ENCODE peak calls at places on chromosomes 1 and 21, in nine cellular contexts. A is activated CD8-positive, alpha-beta memory T cell treated with anti-CD3 and anti-CD28 coated beads, Interleukin-2, amount 50 U/mL, for 4 hours; W is M059J; R is COR-L47; K is mesenteric fat pad; H is WTC11; I is MCF 10A; F is CD8-positive, alpha-beta memory T cell; S is CD4-positive, alpha-beta memory T cell. U is an unnamed sample.

GRCh38 chr1:60173006-60173405 is 99.4 kb upstream of the C1orf87 start:
- DNase-seq in S (no peak), K (no peak), I (no peak), W (no peak), H (no peak), R (peak), A (no peak), F (no peak), U (no peak)

GRCh38 chr21:26099610-26100219 is 70.9 kb downstream of the APP start:
- DNase-seq in R (peak), I (peak), H (no peak), A (no peak), W (no peak), F (no peak), K (no peak), S (no peak), U (no peak)

GRCh38 chr1:165573787-165574186 is 30.0 kb downstream of the LRRC52 start:
- DNase-seq in R (no peak), W (no peak), I (no peak), A (no peak), H (no peak), F (no peak), K (no peak), S (no peak), U (no peak)

GRCh38 chr1:222736972-222737371 is at the start of gene FAM177B:
- DNase-seq in K (no peak), F (no peak), R (no peak), A (no peak), S (no peak), W (peak), I (peak), H (no peak), U (no peak)

GRCh38 chr21:31798842-31799691 is 67.1 kb upstream of the SCAF4 start:
- DNase-seq in R (no peak), W (no peak), A (no peak), K (no peak), F (no peak), S (no peak), H (no peak), I (no peak), U (no peak)

GRCh38 chr1:228941673-228942072 is 206.4 kb downstream of the RHOU start:
- DNase-seq in S (no peak), K (no peak), W (no peak), H (no peak), F (no peak), A (no peak), R (no peak), I (no peak), U (no peak)

GRCh38 chr1:67726224-67726623 is 41.2 kb downstream of the GADD45A start:
- DNase-seq in W (peak), R (no peak), S (no peak), K (no peak), I (peak), A (no peak), F (no peak), H (no peak), U (no peak)

GRCh38 chr1:7334475-7335035 is 436.5 kb upstream of the VAMP3 start:
- DNase-seq in A (no peak), H (no peak), F (no peak), R (peak), S (no peak), I (peak), K (peak), W (peak), U (no peak)

GRCh38 chr1:226429051-226429461 is 21.2 kb upstream of the PARP1 start:
- DNase-seq in A (peak), W (peak), R (peak), I (no peak), H (no peak), S (no peak), F (no peak), K (no peak), U (no peak)

GRCh38 chr1:33248244-33248643 is 8.0 kb upstream of the ZNF362 start:
- DNase-seq in I (no peak), R (no peak), S (no peak), K (no peak), W (peak), H (no peak), A (no peak), F (no peak), U (no peak)

GRCh38 chr1:91712981-91713841 is 172.7 kb downstream of the TGFBR3 start:
- DNase-seq in H (no peak), S (peak), K (no peak), F (peak), A (peak), W (no peak), I (no peak), R (no peak), U (peak)

GRCh38 chr1:78091215-78091813 is 45.5 kb downstream of the GIPC2 start:
- DNase-seq in K (no peak), R (no peak), I (no peak), H (peak), W (no peak), S (no peak), A (no peak), F (no peak), U (no peak)

GRCh38 chr1:239386453-239387303 is at the start of gene CHRM3:
- DNase-seq in H (peak), K (no peak), R (peak), S (no peak), A (no peak), I (peak), F (no peak), W (peak), U (peak)

GRCh38 chr1:216984536-216984935 is 261.3 kb upstream of the ESRRG start:
- DNase-seq in F (no peak), K (no peak), S (no peak), R (no peak), A (no peak), W (no peak), I (no peak), H (no peak), U (no peak)

GRCh38 chr1:22225858-22226584 is 83.1 kb upstream of the WNT4 start:
- DNase-seq in H (peak), S (no peak), R (no peak), W (no peak), K (no peak), I (no peak), A (no peak), F (no peak), U (no peak)

GRCh38 chr1:223214272-223214807 is 71.3 kb upstream of the TLR5 start:
- DNase-seq in F (no peak), K (no peak), A (no peak), R (no peak), H (no peak), W (no peak), I (no peak), S (no peak), U (no peak)

GRCh38 chr1:167489581-167490340 is 28.6 kb downstream of the CD247 start:
- DNase-seq in R (no peak), W (no peak), K (no peak), A (peak), H (peak), F (no peak), S (peak), I (no peak), U (no peak)

GRCh38 chr21:30101967-30102366 is 64.6 kb downstream of the CLDN17 start:
- DNase-seq in K (no peak), F (no peak), R (no peak), H (no peak), A (no peak), I (no peak), S (no peak), W (no peak), U (no peak)

GRCh38 chr21:42315296-42315891 is at the start of gene TFF3:
- DNase-seq in A (no peak), F (no peak), S (no peak), K (no peak), I (no peak), W (peak), R (peak), H (no peak), U (no peak)

GRCh38 chr21:27476696-27477095 is 509.8 kb upstream of the ADAMTS5 start:
- DNase-seq in K (no peak), F (no peak), H (no peak), R (no peak), I (peak), W (peak), A (no peak), S (no peak), U (no peak)

GRCh38 chr1:201719812-201720521 is 109.0 kb upstream of the IPO9 start:
- DNase-seq in K (no peak), I (no peak), H (no peak), R (no peak), A (no peak), S (no peak), W (peak), F (no peak), U (peak)

GRCh38 chr1:174999926-175000696 is at the start of gene CACYBP:
- DNase-seq in R (peak), H (no peak), W (peak), I (peak), F (no peak), A (peak), K (peak), S (no peak), U (no peak)

GRCh38 chr1:86997538-86997937 is 83.1 kb downstream of the HS2ST1 start:
- DNase-seq in F (no peak), K (no peak), W (no peak), H (no peak), R (no peak), I (no peak), A (no peak), S (no peak), U (no peak)

GRCh38 chr1:10681296-10682113 is 114.9 kb downstream of the CASZ1 start:
- DNase-seq in W (no peak), K (no peak), H (no peak), I (no peak), A (no peak), R (no peak), S (no peak), F (no peak), U (no peak)

GRCh38 chr1:176949033-176949662 is 215.4 kb downstream of the ASTN1 start:
- DNase-seq in S (no peak), F (no peak), W (peak), K (no peak), R (no peak), I (peak), H (peak), A (no peak), U (no peak)

GRCh38 chr1:68104155-68104554 is 53.7 kb upstream of the DIRAS3 start:
- DNase-seq in W (peak), S (no peak), H (no peak), A (no peak), R (peak), F (no peak), I (no peak), K (no peak), U (no peak)

GRCh38 chr1:248884632-248885295 is 21.3 kb upstream of the PGBD2 start:
- DNase-seq in W (no peak), R (no peak), S (no peak), A (no peak), I (no peak), F (no peak), K (no peak), H (no peak), U (no peak)

GRCh38 chr1:106224426-106224825 is 832.0 kb upstream of the PRMT6 start:
- DNase-seq in R (no peak), F (no peak), K (no peak), H (no peak), W (no peak), A (no peak), S (no peak), I (no peak), U (no peak)

GRCh38 chr1:22026924-22027289 is 25.4 kb downstream of the CELA3A start:
- DNase-seq in R (no peak), H (no peak), F (no peak), I (no peak), W (no peak), K (no peak), A (no peak), S (no peak), U (no peak)

GRCh38 chr1:51131185-51131584 is 29.2 kb downstream of the C1orf185 start:
- DNase-seq in F (no peak), R (no peak), S (no peak), A (no peak), K (no peak), I (no peak), W (no peak), H (no peak), U (no peak)

GRCh38 chr1:200888349-200888838 is 6.3 kb upstream of the INAVA start:
- DNase-seq in I (peak), W (peak), K (no peak), S (peak), A (peak), F (peak), R (no peak), H (no peak), U (no peak)

GRCh38 chr1:227849251-227849650 is 33.8 kb downstream of the PRSS38 start:
- DNase-seq in R (no peak), H (no peak), A (no peak), S (no peak), K (no peak), F (no peak), W (no peak), I (no peak), U (no peak)

GRCh38 chr21:46416551-46416950 is 42.1 kb upstream of the DIP2A start:
- DNase-seq in A (no peak), I (no peak), F (no peak), K (no peak), S (no peak), W (no peak), H (no peak), R (no peak), U (no peak)

GRCh38 chr1:99456536-99456935 is 189.4 kb upstream of the PALMD start:
- DNase-seq in W (peak), F (no peak), I (peak), S (no peak), A (no peak), H (no peak), K (no peak), R (no peak), U (no peak)

GRCh38 chr1:19757641-19758040 is 42.1 kb downstream of the TMCO4 start:
- DNase-seq in F (no peak), S (no peak), W (peak), I (no peak), R (no peak), H (no peak), K (no peak), A (no peak), U (no peak)

GRCh38 chr1:168264296-168264695 is 16.4 kb upstream of the TBX19 start:
- DNase-seq in K (no peak), F (no peak), A (no peak), R (no peak), W (no peak), I (no peak), S (no peak), H (no peak), U (no peak)

GRCh38 chr1:5907386-5907785 is 84.8 kb downstream of the NPHP4 start:
- DNase-seq in R (no peak), W (no peak), S (no peak), H (no peak), I (no peak), F (no peak), K (no peak), A (no peak), U (no peak)